ENCODE peak calls at places on chromosomes 2 and 18, in six cellular contexts. C is NB4, N is HCT116, T is WTC11, W is A549, P is GM12878. Z is an unnamed sample.

GRCh38 chr2:149080104-149080503 is 41.6 kb downstream of the LYPD6B start:
- DNase-seq in P (no peak), C (no peak), N (no peak), W (no peak), T (no peak), Z (no peak)

GRCh38 chr18:58143391-58143790 is 99.4 kb downstream of the NEDD4L start:
- DNase-seq in W (no peak), C (no peak), N (no peak), T (no peak), P (no peak), Z (no peak)

GRCh38 chr2:240525802-240526201 is 32.0 kb downstream of the ANKMY1 start:
- DNase-seq in W (no peak), C (no peak), T (no peak), N (no peak), P (no peak), Z (no peak)

GRCh38 chr2:177275041-177275440 is 10.5 kb upstream of the NFE2L2 start:
- DNase-seq in T (no peak), N (no peak), C (no peak), W (peak), P (no peak), Z (no peak)

GRCh38 chr18:55243852-55244251 is 284.6 kb upstream of the CCDC68 start:
- DNase-seq in T (no peak), C (no peak), P (no peak), N (no peak), W (no peak), Z (no peak)

GRCh38 chr2:241199286-241199685 is 10.8 kb downstream of the ANO7 start:
- DNase-seq in P (no peak), N (no peak), C (no peak), W (no peak), T (no peak), Z (peak)

GRCh38 chr18:34222396-34223163 is 2.1 kb downstream of the NOL4 start:
- DNase-seq in T (peak), W (no peak), N (no peak), P (no peak), C (no peak), Z (peak)

GRCh38 chr2:127464470-127465257 is 46.4 kb downstream of the PROC start:
- DNase-seq in W (no peak), N (no peak), T (no peak), P (no peak), C (no peak), Z (no peak)

GRCh38 chr2:238714038-238714528 is 133.8 kb upstream of the TWIST2 start:
- DNase-seq in C (no peak), T (no peak), N (no peak), P (no peak), W (no peak), Z (no peak)

GRCh38 chr2:134421556-134422328 is 167.9 kb downstream of the MGAT5 start:
- DNase-seq in N (no peak), T (no peak), C (no peak), W (no peak), P (no peak), Z (no peak)

GRCh38 chr2:24836206-24836605 is 43.0 kb downstream of the CENPO start:
- DNase-seq in N (no peak), P (no peak), C (no peak), W (no peak), T (no peak), Z (no peak)

DNA sequence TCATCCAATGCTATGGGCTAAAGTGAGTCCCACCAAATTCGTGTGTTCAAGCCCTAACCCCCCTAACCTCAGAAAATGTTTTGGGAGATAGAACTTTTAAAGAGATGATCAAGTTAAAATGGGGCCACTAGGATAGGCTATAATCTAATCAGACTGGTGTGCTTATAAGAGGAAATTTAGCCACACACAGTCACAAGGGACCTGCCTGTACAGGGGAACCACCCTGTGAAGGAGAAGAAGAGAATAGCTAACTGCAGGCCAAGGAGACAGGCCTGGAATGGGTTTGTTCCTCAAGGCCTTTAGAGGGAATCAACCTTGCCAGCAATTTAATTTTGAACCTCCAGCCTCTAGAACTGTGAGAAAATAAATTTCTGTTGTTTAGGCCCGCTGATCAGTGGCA is 36.0 kb upstream of the TANK start:
- DNase-seq in N (no peak), C (no peak), W (no peak), T (no peak), P (no peak), Z (no peak)
- TF ChIP-seq MAX in N (no peak), C (no peak), W (no peak), T (no peak), P (no peak), Z (no peak)

GRCh38 chr2:95388091-95388692 is 14.3 kb upstream of the FAHD2A start:
- DNase-seq in T (no peak), N (no peak), W (no peak), C (no peak), P (no peak), Z (no peak)
- TF ChIP-seq MAX in T (no peak), N (no peak), W (no peak), C (no peak), P (no peak), Z (no peak)

GRCh38 chr2:231335591-231335990 is 59.9 kb upstream of the B3GNT7 start:
- DNase-seq in T (no peak), P (no peak), N (no peak), W (no peak), C (no peak), Z (no peak)

GRCh38 chr2:231334981-231335380 is 60.5 kb upstream of the B3GNT7 start:
- DNase-seq in P (no peak), N (no peak), W (no peak), T (no peak), C (no peak), Z (no peak)

GRCh38 chr2:231332872-231333500 is 62.5 kb upstream of the B3GNT7 start:
- DNase-seq in N (no peak), T (no peak), C (no peak), W (no peak), P (no peak), Z (no peak)

GRCh38 chr2:231336236-231336635 is 59.3 kb upstream of the B3GNT7 start:
- DNase-seq in P (no peak), C (no peak), T (no peak), N (no peak), W (no peak), Z (no peak)

DNA sequence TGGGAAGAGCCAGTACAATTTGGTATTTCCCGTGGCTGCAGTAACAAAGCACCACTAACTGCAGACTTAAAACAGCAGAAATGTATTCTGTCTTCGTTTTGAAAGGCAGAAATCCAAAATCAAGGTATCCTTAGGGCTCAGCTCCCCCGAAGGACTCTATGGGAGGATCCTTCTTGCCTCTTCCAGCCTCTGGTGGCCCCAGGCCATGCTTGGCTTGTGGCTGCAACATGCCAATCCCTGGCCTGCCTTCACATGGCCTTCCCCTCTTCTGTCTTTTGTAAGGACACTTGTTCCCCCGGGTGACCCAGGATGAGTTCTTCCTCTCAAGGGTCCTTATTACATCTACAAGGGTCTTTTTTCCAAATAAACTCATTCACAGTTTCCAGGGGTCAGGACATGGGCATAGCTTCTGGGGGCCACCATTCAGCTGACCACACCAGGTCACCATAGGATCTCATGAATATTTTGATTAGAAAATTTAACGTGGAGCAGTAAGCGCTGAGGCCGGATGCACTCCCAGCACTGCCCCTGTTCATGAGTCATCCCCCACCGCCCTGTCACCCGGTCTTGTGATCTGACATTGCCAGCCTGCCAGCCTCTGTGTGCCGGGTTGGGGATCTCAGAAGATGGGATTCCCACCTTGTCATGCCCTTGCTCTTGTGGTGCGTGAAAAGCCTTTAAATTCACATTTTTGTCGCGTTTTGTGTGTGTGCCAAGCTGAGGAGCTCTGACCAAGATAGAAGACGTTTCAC is 61.2 kb upstream of the B3GNT7 start:
- DNase-seq in T (no peak), P (no peak), N (no peak), W (no peak), C (peak), Z (no peak)
- TF ChIP-seq MAX in T (no peak), P (no peak), N (no peak), W (no peak), C (no peak), Z (no peak)

GRCh38 chr2:196290569-196290968 is 119.2 kb upstream of the STK17B start:
- DNase-seq in P (no peak), T (no peak), W (no peak), N (no peak), C (no peak), Z (no peak)

GRCh38 chr2:196293751-196294486 is 122.5 kb upstream of the STK17B start:
- DNase-seq in N (no peak), C (peak), P (no peak), W (peak), T (no peak), Z (no peak)

GRCh38 chr2:196290149-196290548 is 118.8 kb upstream of the STK17B start:
- DNase-seq in W (no peak), T (no peak), P (no peak), C (no peak), N (no peak), Z (no peak)

GRCh38 chr2:196291418-196291817 is 120.0 kb upstream of the STK17B start:
- DNase-seq in T (no peak), C (no peak), W (no peak), N (no peak), P (no peak), Z (no peak)

DNA sequence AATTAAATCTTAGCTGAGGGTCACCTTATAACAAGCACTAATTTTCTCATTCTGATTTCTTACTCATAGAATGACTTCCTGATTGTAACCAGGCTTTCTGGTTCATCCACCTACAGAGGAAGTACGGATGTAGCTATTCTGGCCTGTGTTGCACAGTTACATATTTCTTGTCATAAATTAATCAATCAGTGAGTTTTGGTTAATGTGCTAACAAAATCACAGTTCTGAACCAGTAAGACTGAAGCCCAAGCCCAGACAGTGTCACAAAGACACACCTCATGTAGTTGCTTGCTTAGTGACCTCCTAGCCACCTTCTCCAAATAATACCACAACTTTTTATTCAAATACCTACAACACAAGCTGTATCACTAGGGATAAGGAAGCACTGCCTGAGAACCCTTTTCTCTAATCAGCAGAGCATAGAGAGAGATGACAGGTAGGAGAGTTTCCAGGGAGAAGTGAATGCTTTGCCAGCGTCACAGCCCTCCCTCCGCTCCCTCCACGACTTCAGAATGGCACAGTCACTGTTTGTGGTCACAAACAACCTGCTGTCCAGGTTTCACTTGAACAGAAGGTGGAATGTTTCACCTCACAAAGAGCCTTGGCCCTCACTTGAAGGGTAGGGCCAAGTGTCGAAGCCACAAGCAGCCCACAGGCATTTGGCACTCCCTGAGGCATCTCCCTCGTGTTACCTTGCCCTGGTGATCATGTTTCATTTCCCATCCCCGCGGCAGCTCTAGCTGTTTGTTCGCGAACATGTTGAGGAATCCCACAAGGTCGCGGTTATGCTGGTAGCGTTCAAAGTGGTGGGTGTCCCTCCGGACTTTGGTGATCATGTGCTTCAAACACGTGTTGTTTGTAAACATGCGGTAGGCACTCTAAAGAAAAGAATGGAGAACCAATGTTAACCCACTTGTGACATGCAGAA is 120.8 kb upstream of the STK17B start:
- DNase-seq in T (no peak), P (no peak), N (peak), W (no peak), C (no peak), Z (no peak)
- TF ChIP-seq MAX in T (no peak), P (no peak), N (peak), W (no peak), C (no peak), Z (no peak)

DNA sequence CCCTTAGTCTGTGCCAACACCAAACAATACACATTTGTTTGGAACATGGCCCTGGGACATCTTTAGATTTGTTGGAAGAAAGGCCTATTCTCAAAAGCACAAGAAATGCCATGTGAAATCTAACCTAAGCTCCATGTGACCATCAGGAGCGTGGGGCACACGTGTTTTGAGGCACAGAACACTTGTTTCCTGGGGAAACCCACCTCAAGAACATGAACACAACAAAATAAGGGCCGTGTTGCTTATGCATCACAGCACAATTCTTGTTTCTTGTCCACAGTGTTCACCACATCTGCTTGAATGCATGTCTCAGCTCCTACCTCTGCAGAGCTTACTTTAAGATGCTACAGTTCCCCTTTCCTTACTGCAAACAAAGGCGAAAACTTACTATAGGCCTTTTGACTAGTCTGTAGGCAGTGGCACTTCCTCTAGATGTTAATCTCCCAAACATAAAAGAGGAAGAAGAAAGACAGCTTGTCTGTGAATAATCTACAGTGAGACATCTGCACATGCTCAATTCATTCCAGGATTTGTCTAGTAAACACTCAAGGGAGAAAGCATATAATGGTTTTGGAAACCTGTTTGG is 165.0 kb downstream of the ANKRD44 start:
- DNase-seq in T (no peak), C (peak), N (no peak), W (no peak), P (peak), Z (no peak)
- TF ChIP-seq MAX in T (no peak), C (peak), N (no peak), W (no peak), P (peak), Z (no peak)

Z was measured in H1.